ENCODE peak calls at places on chromosomes 11 and 22, in five cellular contexts. C, M, N, S and V are unnamed samples.

GRCh38 chr11:5004429-5005274 is 10.0 kb downstream of the OR51L1 start:
- DNase-seq in S (no peak), C (peak), N (peak), M (peak), V (peak)

GRCh38 chr11:35138949-35139881 is at the start of gene CD44:
- DNase-seq in S (peak), N (peak), M (peak), C (peak), V (peak)

GRCh38 chr11:10674440-10674855 is 19.1 kb downstream of the IRAG1 start:
- DNase-seq in N (no peak), C (no peak), S (no peak), M (no peak), V (no peak)

GRCh38 chr11:117295438-117296137 is 4.4 kb downstream of the BACE1-AS start:
- DNase-seq in S (no peak), C (no peak), M (no peak), N (no peak), V (no peak)

GRCh38 chr11:14905104-14906033 is 13.3 kb upstream of the CYP2R1 start:
- DNase-seq in S (peak), C (no peak), M (no peak), N (no peak), V (peak)

GRCh38 chr22:43330178-43331063 is 12.8 kb downstream of the SCUBE1 start:
- DNase-seq in C (no peak), M (no peak), S (no peak), N (no peak), V (no peak)

GRCh38 chr11:58739725-58740430 is 8.1 kb upstream of the GLYAT start:
- DNase-seq in M (no peak), N (peak), C (no peak), S (no peak), V (no peak)

GRCh38 chr11:28738549-28738948 is 630.4 kb downstream of the METTL15 start:
- DNase-seq in C (no peak), M (no peak), S (no peak), N (peak), V (peak)

GRCh38 chr11:134207538-134208239 is 16.1 kb downstream of the NCAPD3 start:
- DNase-seq in N (no peak), M (no peak), S (no peak), C (no peak), V (peak)

GRCh38 chr11:30113326-30113873 is 96.6 kb upstream of the KCNA4 start:
- DNase-seq in N (no peak), C (no peak), M (no peak), S (no peak), V (peak)

GRCh38 chr11:65298131-65298535 is 16.5 kb upstream of the CDC42EP2 start:
- DNase-seq in S (peak), M (peak), N (no peak), C (no peak), V (no peak)

GRCh38 chr22:46581580-46582244 is 38.5 kb upstream of the GRAMD4 start:
- DNase-seq in S (peak), M (no peak), N (no peak), C (no peak), V (no peak)

GRCh38 chr11:115644846-115645245 is 140.6 kb upstream of the CADM1 start:
- DNase-seq in C (peak), M (no peak), S (no peak), N (no peak), V (no peak)

GRCh38 chr11:82733444-82734119 is at the start of gene FAM181B:
- DNase-seq in M (peak), S (peak), C (no peak), N (peak), V (peak)

GRCh38 chr11:82731691-82732277 is 1.9 kb downstream of the FAM181B start:
- DNase-seq in N (no peak), S (no peak), C (no peak), M (no peak), V (no peak)

GRCh38 chr11:82734120-82734479 is 436 bp upstream of the FAM181B start:
- DNase-seq in S (no peak), M (no peak), N (no peak), C (no peak), V (no peak)

GRCh38 chr11:82732348-82732733 is 1.3 kb downstream of the FAM181B start:
- DNase-seq in S (no peak), M (peak), N (no peak), C (no peak), V (no peak)

GRCh38 chr11:82732734-82733443 is 775 bp downstream of the FAM181B start:
- DNase-seq in C (no peak), M (peak), S (no peak), N (no peak), V (peak)
- TF ChIP-seq CTCF in C (no peak), M (no peak), S (no peak), N (no peak), V (no peak)

GRCh38 chr11:111376453-111376871 is 2.6 kb downstream of the POU2AF1 start:
- DNase-seq in C (no peak), N (peak), S (no peak), M (no peak), V (peak)

GRCh38 chr11:111370270-111370901 is 8.7 kb downstream of the POU2AF1 start:
- DNase-seq in N (no peak), S (no peak), M (no peak), C (no peak), V (no peak)

GRCh38 chr11:111372538-111372937 is 6.5 kb downstream of the POU2AF1 start:
- DNase-seq in N (no peak), C (no peak), M (no peak), S (no peak), V (no peak)

GRCh38 chr11:111370902-111371578 is 8.0 kb downstream of the POU2AF1 start:
- DNase-seq in S (no peak), M (no peak), N (no peak), C (no peak), V (peak)

GRCh38 chr11:111373590-111373989 is 5.5 kb downstream of the POU2AF1 start:
- DNase-seq in N (no peak), M (no peak), C (no peak), S (no peak), V (no peak)
- H3K4me3 ChIP-seq in N (no peak), M (no peak), C (no peak), S (no peak), V (no peak)

GRCh38 chr11:130243816-130244215 is 70.9 kb downstream of the ZBTB44 start:
- DNase-seq in C (no peak), S (no peak), N (no peak), M (no peak), V (no peak)

GRCh38 chr11:130244851-130245250 is 69.9 kb downstream of the ZBTB44 start:
- DNase-seq in C (no peak), S (no peak), M (no peak), N (no peak), V (no peak)

GRCh38 chr11:130246270-130246669 is 68.4 kb downstream of the ZBTB44 start:
- DNase-seq in N (no peak), M (no peak), C (no peak), S (no peak), V (no peak)

GRCh38 chr11:130237282-130238006 is 77.3 kb downstream of the ZBTB44 start:
- DNase-seq in N (no peak), M (no peak), S (no peak), C (no peak), V (no peak)

DNA sequence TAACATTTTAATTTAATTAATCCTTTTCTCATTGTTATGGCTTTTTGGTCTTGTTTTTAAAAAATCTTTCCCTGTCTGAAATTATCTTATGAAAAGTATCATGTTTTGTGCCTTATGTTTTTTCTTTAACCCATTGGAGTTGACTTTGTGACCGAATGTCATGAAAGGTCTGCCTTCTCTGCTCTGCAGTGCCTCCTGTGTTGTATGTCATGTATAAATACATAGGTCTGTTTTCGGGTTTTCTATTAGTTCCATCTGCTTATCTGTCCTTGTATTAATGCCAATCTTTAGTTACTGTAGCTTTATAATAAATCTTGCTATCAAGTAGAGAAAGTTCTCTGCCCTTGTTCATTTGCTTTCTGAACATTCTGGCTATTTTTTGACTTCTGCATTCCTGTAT is 73.0 kb downstream of the ZBTB44 start:
- DNase-seq in N (no peak), M (no peak), C (no peak), S (no peak), V (no peak)
- TF ChIP-seq CTCF in N (no peak), M (no peak), C (no peak), S (no peak), V (no peak)

GRCh38 chr22:25833091-25833490 is 91.1 kb downstream of the MYO18B start:
- DNase-seq in C (no peak), S (no peak), N (no peak), M (no peak), V (no peak)

GRCh38 chr22:25829808-25830777 is 88.1 kb downstream of the MYO18B start:
- DNase-seq in S (no peak), C (no peak), M (no peak), N (no peak), V (no peak)

GRCh38 chr22:25827415-25827814 is 85.4 kb downstream of the MYO18B start:
- DNase-seq in C (no peak), N (no peak), M (no peak), S (no peak), V (no peak)

GRCh38 chr22:25828422-25828821 is 86.4 kb downstream of the MYO18B start:
- DNase-seq in M (no peak), S (no peak), N (no peak), C (no peak), V (no peak)

GRCh38 chr22:25829237-25829636 is 87.2 kb downstream of the MYO18B start:
- DNase-seq in M (no peak), N (peak), C (no peak), S (no peak), V (peak)
- H3K4me3 ChIP-seq in M (no peak), N (no peak), C (no peak), S (no peak), V (no peak)

GRCh38 chr11:131914299-131914902 is 544.0 kb downstream of the NTM start:
- DNase-seq in M (no peak), C (no peak), N (no peak), S (no peak), V (peak)
- TF ChIP-seq CTCF in M (no peak), C (no peak), N (peak), S (no peak), V (peak)

GRCh38 chr11:63914896-63915681 is 1.9 kb downstream of the RCOR2 start:
- DNase-seq in C (no peak), M (no peak), N (no peak), S (no peak), V (no peak)
- H3K4me3 ChIP-seq in C (peak), M (no peak), N (no peak), S (no peak), V (no peak)

GRCh38 chr22:28742562-28742962 is 723 bp downstream of the HSCB start:
- DNase-seq in M (no peak), N (no peak), S (no peak), C (no peak), V (no peak)

GRCh38 chr22:28736296-28737155 is 5.1 kb downstream of the CHEK2 start:
- DNase-seq in N (no peak), C (no peak), M (no peak), S (no peak), V (no peak)

GRCh38 chr22:28743852-28744251 is 2.0 kb downstream of the HSCB start:
- DNase-seq in C (no peak), N (no peak), M (no peak), S (no peak), V (no peak)

GRCh38 chr22:28741200-28741757 is 341 bp downstream of the CHEK2 start:
- DNase-seq in N (no peak), S (no peak), M (no peak), C (no peak), V (no peak)

DNA sequence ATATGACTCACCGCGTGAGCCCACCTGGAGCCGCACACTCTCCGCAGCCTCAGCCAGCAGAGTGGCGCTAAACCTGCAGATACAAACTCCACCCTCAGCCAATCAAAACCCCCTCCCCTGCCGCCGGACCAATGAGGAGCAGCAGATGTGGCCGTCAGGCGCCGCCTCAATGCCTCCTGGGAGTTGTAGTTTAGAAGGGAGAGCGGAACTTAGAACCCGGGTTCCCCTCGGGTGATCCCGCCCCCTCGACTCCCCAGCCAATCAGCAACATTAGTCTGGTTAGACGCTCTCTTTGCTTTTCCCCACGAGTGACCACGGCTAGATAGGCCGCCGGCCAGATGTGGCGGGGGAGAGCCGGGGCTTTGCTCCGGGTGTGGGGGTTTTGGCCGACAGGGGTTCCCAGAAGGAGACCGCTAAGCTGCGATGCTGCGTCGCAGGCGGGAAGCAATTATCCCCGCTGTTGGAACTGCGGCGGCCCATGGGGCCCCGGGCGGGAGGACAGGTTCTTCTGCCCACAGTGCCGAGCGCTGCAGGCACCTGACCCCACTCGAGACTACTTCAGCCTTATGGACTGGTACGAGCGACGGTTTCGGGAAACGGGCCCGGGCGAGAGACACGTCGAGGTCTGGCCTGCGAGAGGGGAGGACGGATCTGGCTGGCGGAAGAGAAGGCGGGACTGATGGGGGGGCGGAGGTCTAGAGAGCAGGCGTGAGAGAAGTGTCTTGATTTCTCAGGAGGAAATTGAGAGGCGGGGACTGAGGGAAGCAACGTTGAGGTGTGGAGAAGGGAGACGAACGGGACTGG is at the start of the genes CHEK2 and HSCB:
- DNase-seq in M (peak), N (peak), S (peak), C (peak), V (peak)
- TF ChIP-seq CTCF in M (no peak), N (no peak), S (no peak), C (no peak), V (no peak)

DNA sequence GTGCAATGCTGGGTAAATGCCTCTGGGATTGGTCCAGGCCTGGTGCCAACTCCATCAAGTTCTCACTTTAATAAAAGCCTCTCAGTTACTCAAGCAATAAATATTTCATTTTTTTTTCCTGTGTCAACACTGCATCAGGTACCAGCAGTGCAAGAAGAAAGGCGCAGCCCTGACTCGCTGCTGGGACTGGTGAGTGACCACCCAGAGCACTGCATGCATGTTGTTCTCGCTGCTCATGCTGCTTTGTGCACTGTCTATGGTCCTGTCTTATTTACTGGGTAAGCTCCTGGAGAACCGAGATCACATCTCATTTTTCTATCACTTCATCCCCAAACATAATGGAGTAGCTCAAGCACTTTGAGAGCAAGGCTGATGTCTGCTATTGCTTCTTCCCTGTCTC is 549.0 kb downstream of the OPCML start:
- DNase-seq in M (no peak), N (no peak), S (no peak), C (no peak), V (no peak)
- H3K4me3 ChIP-seq in M (no peak), N (no peak), S (no peak), C (no peak), V (no peak)

GRCh38 chr22:38843201-38843715 is 570 bp downstream of the NPTXR start:
- DNase-seq in N (peak), M (peak), S (peak), C (no peak), V (peak)
- TF ChIP-seq CTCF in N (peak), M (no peak), S (no peak), C (no peak), V (peak)